ENCODE peak calls at places on chromosomes 3 and 15, in five cellular contexts. One of them, this sample, is unnamed.

GRCh38 chr15:76204916-76205460 is 106.3 kb downstream of the ETFA start:
- DNase-seq in H54: no peak
- DNase-seq in HCEC 1CT: no peak
- DNase-seq in iris pigment epithelial cell: no peak
- DNase-seq in stimulated activated CD4-positive, alpha-beta T cell treated with anti-CD3 and anti-CD28 coated beads, TNF-alpha, amount 100 ng/mL, for 1 hour: no peak
- DNase-seq in this sample: no peak

GRCh38 chr3:165466856-165467255 is 270.7 kb upstream of the SLITRK3 start:
- DNase-seq in H54: no peak
- DNase-seq in stimulated activated CD4-positive, alpha-beta T cell treated with anti-CD3 and anti-CD28 coated beads, TNF-alpha, amount 100 ng/mL, for 1 hour: no peak
- DNase-seq in HCEC 1CT: no peak
- DNase-seq in iris pigment epithelial cell: peak
- DNase-seq in this sample: no peak

GRCh38 chr3:18049101-18049500 is 306.7 kb upstream of the TBC1D5 start:
- DNase-seq in stimulated activated CD4-positive, alpha-beta T cell treated with anti-CD3 and anti-CD28 coated beads, TNF-alpha, amount 100 ng/mL, for 1 hour: no peak
- DNase-seq in H54: no peak
- DNase-seq in HCEC 1CT: peak
- DNase-seq in iris pigment epithelial cell: no peak
- DNase-seq in this sample: no peak

GRCh38 chr15:99002226-99002625 is 5.4 kb downstream of the PGPEP1L start:
- DNase-seq in iris pigment epithelial cell: no peak
- DNase-seq in HCEC 1CT: no peak
- DNase-seq in stimulated activated CD4-positive, alpha-beta T cell treated with anti-CD3 and anti-CD28 coated beads, TNF-alpha, amount 100 ng/mL, for 1 hour: no peak
- DNase-seq in H54: no peak
- DNase-seq in this sample: no peak

GRCh38 chr3:60932170-60932569 is 319.1 kb downstream of the FHIT start:
- DNase-seq in H54: no peak
- DNase-seq in HCEC 1CT: no peak
- DNase-seq in iris pigment epithelial cell: no peak
- DNase-seq in stimulated activated CD4-positive, alpha-beta T cell treated with anti-CD3 and anti-CD28 coated beads, TNF-alpha, amount 100 ng/mL, for 1 hour: no peak
- DNase-seq in this sample: no peak

GRCh38 chr3:167032267-167032876 is 347.7 kb downstream of the ZBBX start:
- DNase-seq in stimulated activated CD4-positive, alpha-beta T cell treated with anti-CD3 and anti-CD28 coated beads, TNF-alpha, amount 100 ng/mL, for 1 hour: no peak
- DNase-seq in H54: peak
- DNase-seq in HCEC 1CT: peak
- DNase-seq in iris pigment epithelial cell: peak
- DNase-seq in this sample: peak

GRCh38 chr15:77851086-77851485 is 218.4 kb upstream of the LINGO1 start:
- DNase-seq in stimulated activated CD4-positive, alpha-beta T cell treated with anti-CD3 and anti-CD28 coated beads, TNF-alpha, amount 100 ng/mL, for 1 hour: no peak
- DNase-seq in HCEC 1CT: no peak
- DNase-seq in iris pigment epithelial cell: no peak
- DNase-seq in H54: no peak
- DNase-seq in this sample: no peak

GRCh38 chr3:160413613-160414248 is 14.3 kb downstream of the SMC4 start:
- DNase-seq in stimulated activated CD4-positive, alpha-beta T cell treated with anti-CD3 and anti-CD28 coated beads, TNF-alpha, amount 100 ng/mL, for 1 hour: peak
- DNase-seq in H54: no peak
- DNase-seq in HCEC 1CT: peak
- DNase-seq in iris pigment epithelial cell: peak
- DNase-seq in this sample: peak

GRCh38 chr15:61327019-61327631 is 98.0 kb upstream of the RORA start:
- DNase-seq in stimulated activated CD4-positive, alpha-beta T cell treated with anti-CD3 and anti-CD28 coated beads, TNF-alpha, amount 100 ng/mL, for 1 hour: no peak
- DNase-seq in HCEC 1CT: no peak
- DNase-seq in H54: no peak
- DNase-seq in iris pigment epithelial cell: no peak
- DNase-seq in this sample: no peak

This sample was measured in NCI-H1048.